ENCODE peak calls at places on chromosomes 7 and 10, in six cellular contexts. One of them, this sample, is unnamed.
A peak's percentile ranks its signal among the peaks of the same experiment; 100 is the strongest.

GRCh38 chr7:140263277-140263676 is 86.5 kb upstream of the KDM7A start:
- DNase-seq in hepatocyte: no peak
- DNase-seq in cardiac muscle cell: no peak
- DNase-seq in endodermal cell: no peak
- DNase-seq in GM06990: no peak
- DNase-seq in A549: no peak
- DNase-seq in this sample: peak; percentile 26

GRCh38 chr7:22137466-22137865 is 191.8 kb upstream of the CDCA7L start:
- DNase-seq in A549: no peak
- DNase-seq in hepatocyte: no peak
- DNase-seq in endodermal cell: no peak
- DNase-seq in GM06990: no peak
- DNase-seq in cardiac muscle cell: no peak
- DNase-seq in this sample: no peak

GRCh38 chr10:47406870-47407648 is 23.0 kb upstream of the ZNF488 start:
- DNase-seq in GM06990: no peak
- DNase-seq in cardiac muscle cell: no peak
- DNase-seq in endodermal cell: peak; percentile 77
- DNase-seq in A549: peak; percentile 82
- DNase-seq in hepatocyte: peak; percentile 89
- DNase-seq in this sample: no peak

GRCh38 chr7:25831901-25832411 is 320.0 kb upstream of the NFE2L3 start:
- DNase-seq in A549: no peak
- DNase-seq in cardiac muscle cell: no peak
- DNase-seq in GM06990: no peak
- DNase-seq in endodermal cell: no peak
- DNase-seq in hepatocyte: no peak
- DNase-seq in this sample: no peak

GRCh38 chr10:22253578-22253882 is 35.7 kb upstream of the EBLN1 start:
- DNase-seq in cardiac muscle cell: no peak
- DNase-seq in GM06990: no peak
- DNase-seq in A549: no peak
- DNase-seq in hepatocyte: no peak
- DNase-seq in endodermal cell: no peak
- DNase-seq in this sample: peak; percentile 52

GRCh38 chr7:106243893-106244292 is 40.9 kb downstream of the NAMPT start:
- DNase-seq in cardiac muscle cell: no peak
- DNase-seq in A549: no peak
- DNase-seq in hepatocyte: no peak
- DNase-seq in GM06990: no peak
- DNase-seq in endodermal cell: no peak
- DNase-seq in this sample: no peak

GRCh38 chr10:129704786-129705525 is 237.9 kb downstream of the MGMT start:
- DNase-seq in cardiac muscle cell: no peak
- DNase-seq in A549: no peak
- DNase-seq in GM06990: no peak
- DNase-seq in hepatocyte: no peak
- DNase-seq in endodermal cell: peak; percentile 28
- DNase-seq in this sample: no peak

GRCh38 chr10:132533571-132534260 is 3.9 kb upstream of the INPP5A start:
- DNase-seq in hepatocyte: no peak
- DNase-seq in GM06990: no peak
- DNase-seq in endodermal cell: peak; percentile 25
- DNase-seq in cardiac muscle cell: no peak
- DNase-seq in A549: no peak
- DNase-seq in this sample: no peak

GRCh38 chr7:2445047-2445446 is 31.2 kb downstream of the GRIFIN start:
- DNase-seq in GM06990: no peak
- DNase-seq in cardiac muscle cell: no peak
- DNase-seq in hepatocyte: no peak
- DNase-seq in A549: no peak
- DNase-seq in endodermal cell: no peak
- DNase-seq in this sample: no peak

DNA sequence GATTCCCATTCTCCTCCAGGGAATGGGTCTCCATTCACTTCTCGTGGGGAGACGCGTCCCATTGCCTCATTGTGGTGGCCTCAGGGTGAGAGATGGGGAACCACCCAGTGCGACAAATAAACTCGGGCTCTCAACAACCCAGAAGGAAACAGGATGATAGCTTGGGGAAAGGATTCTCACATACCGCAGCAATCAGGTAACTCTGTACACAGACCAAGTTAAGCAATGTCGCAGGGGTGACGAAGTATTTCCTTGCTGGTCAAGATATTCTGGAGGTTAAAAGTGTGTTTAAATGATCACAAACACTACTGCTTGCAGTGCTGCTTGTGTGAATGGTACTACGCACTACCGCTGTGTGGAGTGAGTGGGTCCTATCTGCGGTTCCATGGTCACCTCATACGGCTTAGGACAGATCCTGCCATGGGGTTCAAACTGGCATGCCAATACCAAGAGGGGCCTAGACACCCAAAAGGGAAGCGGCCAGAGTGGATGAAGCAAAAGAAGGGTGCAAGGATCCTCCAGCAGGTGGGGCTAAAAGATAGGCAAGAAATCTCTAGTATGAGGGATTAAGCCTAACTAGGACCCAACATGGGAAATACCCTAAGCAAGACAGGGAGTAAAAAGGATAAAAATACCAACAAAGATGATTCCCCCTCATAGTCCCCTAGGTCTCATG is 143.8 kb upstream of the TMEM106B start:
- DNase-seq in endodermal cell: peak; percentile 90
- DNase-seq in A549: peak; percentile 28
- DNase-seq in hepatocyte: peak; percentile 79
- DNase-seq in GM06990: peak; percentile 1
- DNase-seq in cardiac muscle cell: peak; percentile 71
- DNase-seq in this sample: peak; percentile 23
- TF ChIP-seq CTCF in endodermal cell: peak; percentile 83
- TF ChIP-seq CTCF in A549: peak; percentile 73
- TF ChIP-seq CTCF in hepatocyte: peak; percentile 70
- TF ChIP-seq CTCF in GM06990: peak; percentile 68
- TF ChIP-seq CTCF in cardiac muscle cell: peak; percentile 71
- TF ChIP-seq CTCF in this sample: peak; percentile 79

GRCh38 chr10:26711324-26711723 is 13.8 kb downstream of the PDSS1 start:
- DNase-seq in GM06990: no peak
- DNase-seq in hepatocyte: no peak
- DNase-seq in cardiac muscle cell: no peak
- DNase-seq in endodermal cell: no peak
- DNase-seq in A549: no peak
- DNase-seq in this sample: no peak
- TF ChIP-seq CTCF in GM06990: no peak
- TF ChIP-seq CTCF in hepatocyte: no peak
- TF ChIP-seq CTCF in cardiac muscle cell: no peak
- TF ChIP-seq CTCF in endodermal cell: no peak
- TF ChIP-seq CTCF in A549: no peak
- TF ChIP-seq CTCF in this sample: no peak

GRCh38 chr7:143494622-143495021 is 16.9 kb downstream of the TAS2R41 start:
- DNase-seq in GM06990: no peak
- DNase-seq in A549: peak; percentile 20
- DNase-seq in cardiac muscle cell: no peak
- DNase-seq in hepatocyte: no peak
- DNase-seq in endodermal cell: no peak
- DNase-seq in this sample: no peak
- TF ChIP-seq CTCF in GM06990: no peak
- TF ChIP-seq CTCF in A549: no peak
- TF ChIP-seq CTCF in cardiac muscle cell: no peak
- TF ChIP-seq CTCF in hepatocyte: no peak
- TF ChIP-seq CTCF in endodermal cell: peak; percentile 46
- TF ChIP-seq CTCF in this sample: no peak

GRCh38 chr10:116995648-116996047 is 9.3 kb downstream of the SHTN1 start:
- DNase-seq in endodermal cell: no peak
- DNase-seq in hepatocyte: no peak
- DNase-seq in A549: no peak
- DNase-seq in cardiac muscle cell: no peak
- DNase-seq in GM06990: no peak
- DNase-seq in this sample: no peak
- TF ChIP-seq CTCF in endodermal cell: no peak
- TF ChIP-seq CTCF in hepatocyte: no peak
- TF ChIP-seq CTCF in A549: no peak
- TF ChIP-seq CTCF in cardiac muscle cell: no peak
- TF ChIP-seq CTCF in GM06990: no peak
- TF ChIP-seq CTCF in this sample: no peak

GRCh38 chr7:69403169-69403568 is 195.1 kb upstream of the AUTS2 start:
- DNase-seq in endodermal cell: peak; percentile 63
- DNase-seq in hepatocyte: no peak
- DNase-seq in cardiac muscle cell: peak; percentile 10
- DNase-seq in A549: no peak
- DNase-seq in GM06990: no peak
- DNase-seq in this sample: no peak
- TF ChIP-seq CTCF in endodermal cell: peak; percentile 71
- TF ChIP-seq CTCF in hepatocyte: no peak
- TF ChIP-seq CTCF in cardiac muscle cell: no peak
- TF ChIP-seq CTCF in A549: no peak
- TF ChIP-seq CTCF in GM06990: peak; percentile 55
- TF ChIP-seq CTCF in this sample: no peak

GRCh38 chr7:42319631-42320030 is 82.6 kb upstream of the GLI3 start:
- DNase-seq in endodermal cell: no peak
- DNase-seq in hepatocyte: no peak
- DNase-seq in GM06990: no peak
- DNase-seq in cardiac muscle cell: no peak
- DNase-seq in A549: no peak
- DNase-seq in this sample: no peak
- TF ChIP-seq CTCF in endodermal cell: no peak
- TF ChIP-seq CTCF in hepatocyte: no peak
- TF ChIP-seq CTCF in GM06990: no peak
- TF ChIP-seq CTCF in cardiac muscle cell: no peak
- TF ChIP-seq CTCF in A549: no peak
- TF ChIP-seq CTCF in this sample: no peak

GRCh38 chr10:127715782-127716378 is 21.1 kb upstream of the FOXI2 start:
- DNase-seq in A549: no peak
- DNase-seq in GM06990: no peak
- DNase-seq in cardiac muscle cell: peak; percentile 37
- DNase-seq in hepatocyte: no peak
- DNase-seq in endodermal cell: no peak
- DNase-seq in this sample: no peak
- TF ChIP-seq CTCF in A549: peak; percentile 62
- TF ChIP-seq CTCF in GM06990: peak; percentile 30
- TF ChIP-seq CTCF in cardiac muscle cell: no peak
- TF ChIP-seq CTCF in hepatocyte: peak; percentile 67
- TF ChIP-seq CTCF in endodermal cell: peak; percentile 77
- TF ChIP-seq CTCF in this sample: peak; percentile 34

GRCh38 chr10:69734797-69735468 is 66.8 kb upstream of the COL13A1 start:
- DNase-seq in hepatocyte: no peak
- DNase-seq in A549: no peak
- DNase-seq in endodermal cell: no peak
- DNase-seq in cardiac muscle cell: no peak
- DNase-seq in GM06990: no peak
- DNase-seq in this sample: no peak
- TF ChIP-seq CTCF in hepatocyte: no peak
- TF ChIP-seq CTCF in A549: no peak
- TF ChIP-seq CTCF in endodermal cell: no peak
- TF ChIP-seq CTCF in cardiac muscle cell: no peak
- TF ChIP-seq CTCF in GM06990: no peak
- TF ChIP-seq CTCF in this sample: no peak